ENCODE peak calls at places on chromosome 21, in six cellular contexts. S is HTR-8/SVneo, U is anterior cingulate cortex, K is ELR, P is heart right ventricle, T is endothelial cell. C is an unnamed sample.

GRCh38 chr21:41445465-41445862 is 19.4 kb downstream of the MX1 start:
- DNase-seq in S (no peak), P (no peak), U (no peak), T (no peak), K (no peak), C (no peak)

GRCh38 chr21:45421071-45421845 is 16.3 kb downstream of the COL18A1 start:
- DNase-seq in T (no peak), S (no peak), K (no peak), U (no peak), P (no peak), C (no peak)

GRCh38 chr21:28344985-28345384 is 647.7 kb downstream of the LTN1 start:
- DNase-seq in K (no peak), P (no peak), U (no peak), S (no peak), T (no peak), C (no peak)

GRCh38 chr21:41142051-41142795 is 25.7 kb upstream of the BACE2 start:
- DNase-seq in K (no peak), U (peak; percentile 24), S (no peak), P (peak; percentile 41), T (no peak), C (no peak)

GRCh38 chr21:44708213-44708865 is 3.0 kb downstream of the TSPEAR start:
- DNase-seq in U (no peak), P (no peak), T (no peak), S (no peak), K (no peak), C (peak; percentile 60)

GRCh38 chr21:41589620-41590175 is 81.7 kb upstream of the TMPRSS2 start:
- DNase-seq in P (no peak), U (no peak), S (no peak), K (no peak), T (no peak), C (peak; percentile 21)

GRCh38 chr21:31184462-31184861 is 146.2 kb upstream of the KRTAP19-8 start:
- DNase-seq in P (no peak), S (no peak), T (no peak), U (no peak), K (no peak), C (no peak)

GRCh38 chr21:36080386-36080785 is 10.6 kb downstream of the CBR1 start:
- DNase-seq in K (no peak), T (no peak), U (no peak), P (no peak), S (no peak), C (no peak)

GRCh38 chr21:45317401-45318145 is 29.9 kb upstream of the POFUT2 start:
- DNase-seq in P (no peak), S (peak; percentile 48), T (no peak), K (peak; percentile 89), U (no peak), C (no peak)

GRCh38 chr21:32476661-32477423 is 64.3 kb downstream of the EVA1C start:
- DNase-seq in P (no peak), S (no peak), U (no peak), K (no peak), T (no peak), C (no peak)

GRCh38 chr21:35611752-35612151 is 448.6 kb downstream of the SETD4 start:
- DNase-seq in S (no peak), T (no peak), K (peak; percentile 46), U (no peak), P (no peak), C (no peak)

GRCh38 chr21:41213081-41213480 is 45.1 kb downstream of the BACE2 start:
- DNase-seq in T (no peak), K (no peak), P (no peak), U (no peak), S (no peak), C (no peak)

GRCh38 chr21:31457675-31458074 is 113.6 kb upstream of the TIAM1 start:
- DNase-seq in T (peak; percentile 22), U (no peak), K (no peak), P (no peak), S (peak; percentile 15), C (no peak)

GRCh38 chr21:28927122-28927521 is 65.6 kb downstream of the LTN1 start:
- DNase-seq in T (no peak), U (no peak), K (no peak), P (no peak), S (no peak), C (no peak)

GRCh38 chr21:27246741-27247140 is 279.9 kb upstream of the ADAMTS5 start:
- DNase-seq in T (no peak), K (peak; percentile 75), U (no peak), S (no peak), P (no peak), C (no peak)

GRCh38 chr21:26469789-26470188 is 103.3 kb downstream of the CYYR1 start:
- DNase-seq in T (no peak), K (peak; percentile 56), S (peak; percentile 28), U (no peak), P (peak; percentile 8), C (no peak)

GRCh38 chr21:34933609-34934345 is 115.3 kb downstream of the RUNX1 start:
- DNase-seq in S (no peak), P (no peak), K (peak; percentile 12), U (no peak), T (no peak), C (no peak)

GRCh38 chr21:28663111-28663693 is 329.5 kb downstream of the LTN1 start:
- DNase-seq in S (no peak), P (no peak), K (no peak), U (no peak), T (no peak), C (no peak)

GRCh38 chr21:42646076-42646825 is 7.2 kb upstream of the PDE9A start:
- DNase-seq in K (no peak), T (no peak), P (no peak), S (no peak), U (no peak), C (no peak)

GRCh38 chr21:42840411-42841155 is 38.8 kb downstream of the WDR4 start:
- DNase-seq in P (no peak), T (no peak), K (no peak), S (no peak), U (no peak), C (no peak)

GRCh38 chr21:33611006-33611744 is 22.7 kb upstream of the DONSON start:
- DNase-seq in T (no peak), K (no peak), S (no peak), P (no peak), U (no peak), C (no peak)

GRCh38 chr21:39003982-39004775 is 179.1 kb downstream of the PSMG1 start:
- DNase-seq in S (no peak), T (no peak), P (peak; percentile 45), K (peak; percentile 79), U (no peak), C (no peak)

GRCh38 chr21:16579538-16579937 is 849.8 kb downstream of the USP25 start:
- DNase-seq in T (no peak), P (peak; percentile 33), S (no peak), U (no peak), K (no peak), C (no peak)

GRCh38 chr21:25459365-25459764 is 147.9 kb downstream of the MRPL39 start:
- DNase-seq in T (no peak), P (no peak), U (no peak), S (no peak), K (no peak), C (no peak)

GRCh38 chr21:42079939-42080787 is 9.0 kb downstream of the UMODL1 start:
- DNase-seq in U (no peak), S (no peak), T (no peak), P (no peak), K (peak; percentile 32), C (no peak)

C was measured in ecto neural progenitor cell.